ENCODE peak calls at places on chromosomes 5 and 9, in five cellular contexts. T is A549, H is Panc1, E is SK-N-SH, O is GM23338. B is an unnamed sample.
A peak's percentile ranks its signal among the peaks of the same experiment; 100 is the strongest.

GRCh38 chr9:26637101-26637500 is 255.5 kb downstream of the CAAP1 start:
- DNase-seq in T (no peak), H (no peak), E (no peak), O (peak; percentile 94), B (no peak)

GRCh38 chr5:116626272-116626723 is 51.7 kb upstream of the SEMA6A start:
- DNase-seq in T (no peak), H (no peak), E (no peak), O (no peak), B (peak; percentile 16)

GRCh38 chr5:179234563-179235135 is 110.6 kb downstream of the ADAMTS2 start:
- DNase-seq in T (no peak), H (no peak), E (no peak), O (no peak), B (no peak)

GRCh38 chr5:125750538-125751186 is 672.5 kb upstream of the GRAMD2B start:
- DNase-seq in T (no peak), H (no peak), E (no peak), O (no peak), B (no peak)

GRCh38 chr9:128247191-128247803 is 28.5 kb downstream of the GOLGA2 start:
- DNase-seq in T (no peak), H (no peak), E (no peak), O (no peak), B (no peak)

GRCh38 chr5:69368458-69369368 is 607 bp downstream of the AK6 start:
- DNase-seq in T (peak; percentile 59), H (no peak), E (peak; percentile 46), O (peak; percentile 51), B (no peak)

GRCh38 chr9:91948423-91949292 is 1.4 kb downstream of the ROR2 start:
- DNase-seq in T (peak; percentile 67), H (no peak), E (peak; percentile 79), O (peak; percentile 88), B (peak; percentile 54)

GRCh38 chr5:3833566-3833965 is 237.9 kb downstream of the IRX1 start:
- DNase-seq in T (no peak), H (no peak), E (no peak), O (no peak), B (no peak)

GRCh38 chr9:113993838-113994540 is 84.1 kb downstream of the AMBP start:
- DNase-seq in T (no peak), H (no peak), E (peak; percentile 59), O (no peak), B (no peak)

DNA sequence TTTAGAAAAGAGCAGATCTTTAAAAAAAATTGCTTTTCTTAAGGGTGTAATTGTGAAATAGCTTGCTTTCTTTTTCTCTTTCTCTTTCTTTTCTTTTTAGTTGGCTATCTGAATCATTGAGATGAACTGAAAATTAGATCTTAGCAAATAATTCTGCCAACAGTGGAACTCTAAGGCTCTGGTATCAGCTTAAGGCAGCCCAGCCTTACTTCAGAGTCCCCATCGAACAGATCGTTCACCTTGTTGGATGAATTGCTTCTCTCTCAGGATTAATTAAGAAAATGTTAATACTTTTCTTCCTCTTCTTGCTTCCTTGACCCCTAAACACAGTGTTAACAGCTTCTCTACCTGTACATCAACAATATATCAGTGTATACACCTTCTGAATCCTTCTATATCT is 92.1 kb downstream of the ZCCHC7 start:
- DNase-seq in T (no peak), H (no peak), E (no peak), O (no peak), B (no peak)
- H3K4me3 ChIP-seq in T (no peak overlapping the region), H (no peak overlapping the region), E (no peak overlapping the region), O (no peak overlapping the region), B (no peak overlapping the region)

DNA sequence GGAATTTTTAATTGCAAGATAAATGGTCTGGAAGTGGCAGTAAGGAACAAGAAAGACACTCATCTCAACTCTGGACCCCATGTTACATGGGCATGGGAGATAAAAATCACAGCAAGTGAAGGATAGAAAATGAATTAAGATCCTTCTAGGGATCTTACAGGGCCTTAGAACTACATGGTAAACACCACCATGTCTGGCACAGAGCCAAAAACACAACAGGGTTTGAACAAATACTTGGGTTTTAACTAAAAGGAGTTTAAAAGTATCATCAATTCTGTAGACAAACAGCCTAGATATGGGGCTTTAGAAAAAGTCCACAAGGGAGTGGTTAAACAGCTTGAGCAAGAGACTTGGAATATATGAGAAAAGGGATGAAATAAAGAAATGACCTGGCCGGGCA is 366.4 kb downstream of the ARL15 start:
- DNase-seq in T (no peak), H (no peak), E (no peak), O (no peak), B (no peak)
- H3K27ac ChIP-seq in T (no peak overlapping the region), H (no peak overlapping the region), E (no peak overlapping the region), O (no peak overlapping the region), B (no peak overlapping the region)

GRCh38 chr5:73338201-73339126 is 110.1 kb downstream of the FOXD1 start:
- DNase-seq in T (no peak), H (no peak), E (no peak), O (peak; percentile 12), B (no peak)

GRCh38 chr5:73337586-73337985 is 111.0 kb downstream of the FOXD1 start:
- DNase-seq in T (no peak), H (no peak), E (no peak), O (no peak), B (no peak)

GRCh38 chr5:73333944-73334703 is 114.5 kb downstream of the FOXD1 start:
- DNase-seq in T (no peak), H (no peak), E (no peak), O (no peak), B (no peak)

GRCh38 chr5:73339165-73339564 is 109.4 kb downstream of the FOXD1 start:
- DNase-seq in T (no peak), H (no peak), E (no peak), O (no peak), B (no peak)

DNA sequence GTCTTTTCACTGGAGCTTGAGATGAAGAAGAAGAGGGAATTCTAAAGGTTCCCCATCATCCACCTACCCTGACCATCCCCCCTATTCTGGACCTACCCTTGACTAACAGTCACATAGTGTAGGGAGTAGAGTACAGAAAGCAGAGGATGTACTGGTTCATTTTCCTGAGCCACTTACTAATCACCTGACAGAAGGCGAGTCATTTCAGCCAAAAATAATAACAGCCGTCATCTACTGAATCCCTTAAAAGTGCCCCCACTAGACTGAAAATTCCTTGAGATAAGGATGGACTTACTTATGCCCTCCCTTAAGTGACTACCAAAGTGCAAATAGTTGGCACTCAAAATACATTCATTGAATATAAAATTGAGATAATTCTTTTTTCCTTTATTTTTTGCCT is 112.2 kb downstream of the FOXD1 start:
- DNase-seq in T (no peak), H (no peak), E (no peak), O (no peak), B (no peak)
- TF ChIP-seq REST in T (no peak), H (no peak), E (no peak), O (no peak), B (no peak)

GRCh38 chr5:147879784-147880183 is 1.3 kb downstream of the SCGB3A2 start:
- DNase-seq in T (no peak), H (no peak), E (no peak), O (no peak), B (no peak)

GRCh38 chr5:147880461-147880860 is 1.9 kb downstream of the SCGB3A2 start:
- DNase-seq in T (no peak), H (no peak), E (no peak), O (no peak), B (no peak)

GRCh38 chr5:147878066-147878748 is at the start of gene SCGB3A2:
- DNase-seq in T (no peak), H (no peak), E (no peak), O (no peak), B (no peak)

GRCh38 chr5:147887026-147887627 is 8.6 kb downstream of the SCGB3A2 start:
- DNase-seq in T (peak; percentile 5), H (no peak), E (peak; percentile 3), O (peak; percentile 63), B (no peak)

DNA sequence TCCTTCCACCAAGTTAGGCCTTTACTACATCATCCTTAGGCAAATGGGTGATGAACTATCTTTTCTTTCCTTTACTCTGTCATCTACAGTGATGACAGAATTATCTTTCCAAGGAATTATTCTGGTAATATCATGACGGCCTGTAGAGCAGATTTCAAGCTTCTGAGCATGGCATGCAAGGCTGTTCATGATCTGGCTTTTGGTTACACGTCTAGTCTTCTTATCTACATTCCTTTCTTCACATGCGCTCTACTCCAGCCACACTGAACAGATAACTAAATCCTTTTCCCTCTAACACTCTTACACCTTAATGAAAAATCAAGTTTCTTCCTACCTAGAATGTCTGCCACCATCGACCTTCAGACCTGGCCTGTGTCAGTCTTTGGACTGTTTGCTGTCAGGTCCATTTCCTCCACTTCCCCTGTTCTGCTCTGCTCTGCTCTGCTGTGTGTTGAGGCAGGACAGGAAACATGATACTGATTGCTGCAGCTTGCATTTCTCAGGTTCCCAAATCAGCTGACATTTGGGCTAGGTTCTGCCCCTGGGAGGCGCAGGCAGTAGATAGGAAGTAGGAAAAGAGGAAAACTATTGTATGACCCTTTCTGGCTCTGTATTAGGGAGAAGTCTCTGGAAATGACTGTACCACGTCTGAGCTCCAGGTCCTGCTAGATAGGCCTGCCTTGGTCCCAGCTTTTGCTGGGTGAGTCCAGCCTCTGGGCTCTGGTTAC is 4.2 kb downstream of the SCGB3A2 start:
- DNase-seq in T (no peak), H (no peak), E (no peak), O (peak; percentile 40), B (no peak)
- H3K4me3 ChIP-seq in T (no peak overlapping the region), H (no peak overlapping the region), E (no peak overlapping the region), O (no peak overlapping the region), B (no peak overlapping the region)

GRCh38 chr5:75837258-75837841 is 120.1 kb upstream of the POC5 start:
- DNase-seq in T (no peak), H (no peak), E (no peak), O (no peak), B (no peak)

GRCh38 chr5:75844301-75844700 is 127.1 kb upstream of the POC5 start:
- DNase-seq in T (no peak), H (no peak), E (no peak), O (no peak), B (no peak)

GRCh38 chr5:75843319-75843718 is 126.1 kb upstream of the POC5 start:
- DNase-seq in T (no peak), H (no peak), E (no peak), O (no peak), B (no peak)

DNA sequence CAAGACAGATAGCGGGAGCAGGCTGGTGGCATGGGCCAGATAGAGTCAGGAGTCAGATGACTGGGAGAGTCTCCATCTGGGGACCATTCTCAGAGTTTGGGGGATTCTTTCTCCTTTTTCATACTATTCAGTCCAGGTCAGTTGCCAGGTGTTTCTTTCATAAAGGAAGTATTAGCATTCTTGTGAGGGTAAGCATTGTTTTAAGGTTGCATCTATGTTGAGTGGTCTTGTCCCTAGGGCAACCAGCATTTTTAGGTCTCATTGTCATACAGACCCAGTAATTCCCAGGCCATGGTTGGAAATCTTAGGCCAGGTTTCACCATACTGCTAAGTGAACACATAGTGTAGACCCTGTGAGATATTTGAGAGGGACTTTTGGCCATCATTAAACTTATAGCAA is 122.3 kb upstream of the POC5 start:
- DNase-seq in T (no peak), H (no peak), E (no peak), O (no peak), B (no peak)
- H3K27ac ChIP-seq in T (no peak overlapping the region), H (no peak overlapping the region), E (no peak overlapping the region), O (no peak overlapping the region), B (no peak overlapping the region)

GRCh38 chr5:154071799-154072781 is 33.3 kb downstream of the MFAP3 start:
- DNase-seq in T (peak; percentile 84), H (peak; percentile 58), E (peak; percentile 73), O (peak; percentile 86), B (peak; percentile 31)

GRCh38 chr5:154077692-154078091 is 38.9 kb downstream of the MFAP3 start:
- DNase-seq in T (no peak), H (no peak), E (no peak), O (no peak), B (no peak)

GRCh38 chr5:154072782-154073171 is 34.0 kb downstream of the MFAP3 start:
- DNase-seq in T (no peak), H (no peak), E (no peak), O (no peak), B (no peak)

GRCh38 chr5:154078305-154078704 is 39.5 kb downstream of the MFAP3 start:
- DNase-seq in T (no peak), H (no peak), E (peak; percentile 19), O (peak; percentile 32), B (peak; percentile 4)

GRCh38 chr5:154076240-154076922 is 37.6 kb downstream of the MFAP3 start:
- DNase-seq in T (no peak), H (no peak), E (no peak), O (no peak), B (no peak)
- TF ChIP-seq REST in T (no peak), H (no peak), E (no peak), O (no peak), B (no peak)

B was measured in HL-60.